ENCODE peak calls at places on chromosomes 4 and X, in four cellular contexts. One of them, this sample, is unnamed.

GRCh38 chr4:106816501-106816900 is 219.6 kb downstream of the DKK2 start:
- DNase-seq in H4: no peak
- DNase-seq in lower lobe of right lung: no peak
- DNase-seq in iPS-NIHi11: no peak
- DNase-seq in this sample: no peak

GRCh38 chrX:42176790-42177189 is 253.4 kb upstream of the CASK start:
- DNase-seq in H4: no peak
- DNase-seq in lower lobe of right lung: no peak
- DNase-seq in iPS-NIHi11: no peak
- DNase-seq in this sample: no peak

GRCh38 chr4:139054791-139055376 is 39.3 kb downstream of the NOCT start:
- DNase-seq in H4: no peak
- DNase-seq in lower lobe of right lung: no peak
- DNase-seq in iPS-NIHi11: no peak
- DNase-seq in this sample: peak; percentile 4

GRCh38 chr4:13910556-13910955 is 283.0 kb upstream of the BOD1L1 start:
- DNase-seq in lower lobe of right lung: no peak
- DNase-seq in H4: no peak
- DNase-seq in iPS-NIHi11: no peak
- DNase-seq in this sample: no peak

GRCh38 chr4:77617203-77617602 is 11.6 kb downstream of the CXCL13 start:
- DNase-seq in lower lobe of right lung: no peak
- DNase-seq in iPS-NIHi11: no peak
- DNase-seq in H4: peak; percentile 40
- DNase-seq in this sample: no peak

GRCh38 chrX:103250977-103251376 is 4.0 kb downstream of the TCEAL8 start:
- DNase-seq in iPS-NIHi11: no peak
- DNase-seq in lower lobe of right lung: no peak
- DNase-seq in H4: no peak
- DNase-seq in this sample: no peak

GRCh38 chr4:55554453-55555030 is 7.8 kb upstream of the CLOCK start:
- DNase-seq in H4: peak; percentile 28
- DNase-seq in iPS-NIHi11: no peak
- DNase-seq in lower lobe of right lung: no peak
- DNase-seq in this sample: peak; percentile 22

GRCh38 chr4:154743683-154744340 is at the start of gene LRAT:
- DNase-seq in H4: no peak
- DNase-seq in iPS-NIHi11: peak; percentile 95
- DNase-seq in lower lobe of right lung: peak; percentile 79
- DNase-seq in this sample: peak; percentile 31

GRCh38 chr4:67103001-67103737 is 442.1 kb downstream of the CENPC start:
- DNase-seq in iPS-NIHi11: no peak
- DNase-seq in lower lobe of right lung: no peak
- DNase-seq in H4: peak; percentile 11
- DNase-seq in this sample: no peak

GRCh38 chrX:28188526-28188925 is 207.3 kb upstream of the DCAF8L1 start:
- DNase-seq in iPS-NIHi11: no peak
- DNase-seq in lower lobe of right lung: no peak
- DNase-seq in H4: no peak
- DNase-seq in this sample: peak; percentile 1

GRCh38 chrX:19789376-19789775 is 98.0 kb downstream of the SH3KBP1 start:
- DNase-seq in H4: no peak
- DNase-seq in iPS-NIHi11: no peak
- DNase-seq in lower lobe of right lung: no peak
- DNase-seq in this sample: no peak

GRCh38 chr4:25773358-25773757 is 89.4 kb downstream of the SEL1L3 start:
- DNase-seq in lower lobe of right lung: no peak
- DNase-seq in iPS-NIHi11: no peak
- DNase-seq in H4: no peak
- DNase-seq in this sample: no peak

GRCh38 chr4:53043096-53043495 is 181.0 kb downstream of the RASL11B start:
- DNase-seq in H4: no peak
- DNase-seq in lower lobe of right lung: no peak
- DNase-seq in iPS-NIHi11: no peak
- DNase-seq in this sample: no peak

GRCh38 chrX:45767021-45767491 is 566.4 kb upstream of the DIPK2B start:
- DNase-seq in lower lobe of right lung: no peak
- DNase-seq in iPS-NIHi11: no peak
- DNase-seq in H4: peak; percentile 34
- DNase-seq in this sample: no peak

GRCh38 chrX:154026136-154026806 is 6.6 kb upstream of the IRAK1 start:
- DNase-seq in iPS-NIHi11: no peak
- DNase-seq in H4: no peak
- DNase-seq in lower lobe of right lung: no peak
- DNase-seq in this sample: no peak

GRCh38 chr4:14693728-14694127 is 308.6 kb upstream of the CPEB2 start:
- DNase-seq in iPS-NIHi11: no peak
- DNase-seq in H4: no peak
- DNase-seq in lower lobe of right lung: no peak
- DNase-seq in this sample: no peak

GRCh38 chrX:129980540-129981206 is 1.8 kb upstream of the BCORL1 start:
- DNase-seq in iPS-NIHi11: peak; percentile 68
- DNase-seq in H4: no peak
- DNase-seq in lower lobe of right lung: peak; percentile 63
- DNase-seq in this sample: no peak

GRCh38 chr4:42865572-42866189 is 26.8 kb upstream of the GRXCR1 start:
- DNase-seq in iPS-NIHi11: peak; percentile 55
- DNase-seq in lower lobe of right lung: no peak
- DNase-seq in H4: peak; percentile 38
- DNase-seq in this sample: peak; percentile 31

This sample was measured in SW480.